ENCODE peak calls at places on chromosome 15, in five cellular contexts. One of them, this sample, is unnamed.

GRCh38 chr15:90893175-90894090 is 9.1 kb downstream of the FES start:
- DNase-seq in A549: no peak
- DNase-seq in AG04450: no peak
- DNase-seq in brain microvascular endothelial cell: no peak
- DNase-seq in breast epithelium: no peak
- DNase-seq in this sample: no peak

GRCh38 chr15:62932436-62932835 is 110.1 kb upstream of the TPM1 start:
- DNase-seq in breast epithelium: no peak
- DNase-seq in A549: no peak
- DNase-seq in brain microvascular endothelial cell: peak
- DNase-seq in AG04450: peak
- DNase-seq in this sample: no peak

GRCh38 chr15:52019394-52020252 is 604 bp downstream of the MAPK6 start:
- DNase-seq in brain microvascular endothelial cell: peak
- DNase-seq in A549: peak
- DNase-seq in breast epithelium: peak
- DNase-seq in AG04450: peak
- DNase-seq in this sample: peak

GRCh38 chr15:46280753-46281521 is 646.1 kb downstream of the SQOR start:
- DNase-seq in A549: no peak
- DNase-seq in breast epithelium: no peak
- DNase-seq in AG04450: no peak
- DNase-seq in brain microvascular endothelial cell: no peak
- DNase-seq in this sample: no peak

GRCh38 chr15:95840004-95840403 is 490.5 kb upstream of the NR2F2 start:
- DNase-seq in AG04450: peak
- DNase-seq in A549: no peak
- DNase-seq in brain microvascular endothelial cell: peak
- DNase-seq in breast epithelium: no peak
- DNase-seq in this sample: peak

GRCh38 chr15:58403581-58403980 is 28.2 kb upstream of the LIPC start:
- DNase-seq in breast epithelium: no peak
- DNase-seq in AG04450: no peak
- DNase-seq in A549: no peak
- DNase-seq in brain microvascular endothelial cell: no peak
- DNase-seq in this sample: no peak

GRCh38 chr15:97420116-97420515 is 540.4 kb upstream of the ARRDC4 start:
- DNase-seq in breast epithelium: no peak
- DNase-seq in brain microvascular endothelial cell: no peak
- DNase-seq in AG04450: no peak
- DNase-seq in A549: no peak
- DNase-seq in this sample: no peak

GRCh38 chr15:73078291-73078690 is 26.0 kb downstream of the NEO1 start:
- DNase-seq in A549: no peak
- DNase-seq in AG04450: no peak
- DNase-seq in breast epithelium: no peak
- DNase-seq in brain microvascular endothelial cell: no peak
- DNase-seq in this sample: no peak

GRCh38 chr15:92884813-92885461 is 15.2 kb upstream of the CHD2 start:
- DNase-seq in brain microvascular endothelial cell: no peak
- DNase-seq in AG04450: no peak
- DNase-seq in A549: no peak
- DNase-seq in breast epithelium: no peak
- DNase-seq in this sample: no peak

GRCh38 chr15:28021281-28022039 is 77.7 kb downstream of the OCA2 start:
- DNase-seq in breast epithelium: no peak
- DNase-seq in AG04450: peak
- DNase-seq in A549: peak
- DNase-seq in brain microvascular endothelial cell: peak
- DNase-seq in this sample: no peak

GRCh38 chr15:34436956-34437442 is 609 bp downstream of the GOLGA8A start:
- DNase-seq in breast epithelium: no peak
- DNase-seq in A549: no peak
- DNase-seq in AG04450: no peak
- DNase-seq in brain microvascular endothelial cell: no peak
- DNase-seq in this sample: no peak

GRCh38 chr15:23446215-23447106 is 582 bp downstream of the GOLGA6L2 start:
- DNase-seq in breast epithelium: no peak
- DNase-seq in brain microvascular endothelial cell: no peak
- DNase-seq in AG04450: no peak
- DNase-seq in A549: no peak
- DNase-seq in this sample: no peak

GRCh38 chr15:42286445-42287029 is 13.3 kb upstream of the TMEM87A start:
- DNase-seq in brain microvascular endothelial cell: no peak
- DNase-seq in breast epithelium: no peak
- DNase-seq in AG04450: no peak
- DNase-seq in A549: no peak
- DNase-seq in this sample: no peak

GRCh38 chr15:25933456-25934158 is 70.5 kb upstream of the ATP10A start:
- DNase-seq in A549: peak
- DNase-seq in AG04450: peak
- DNase-seq in brain microvascular endothelial cell: peak
- DNase-seq in breast epithelium: peak
- DNase-seq in this sample: peak

GRCh38 chr15:92820233-92821021 is 79.7 kb upstream of the CHD2 start:
- DNase-seq in breast epithelium: peak
- DNase-seq in A549: peak
- DNase-seq in brain microvascular endothelial cell: peak
- DNase-seq in AG04450: peak
- DNase-seq in this sample: peak

GRCh38 chr15:75049392-75049791 is 26.0 kb downstream of the PPCDC start:
- DNase-seq in brain microvascular endothelial cell: no peak
- DNase-seq in AG04450: no peak
- DNase-seq in A549: no peak
- DNase-seq in breast epithelium: peak
- DNase-seq in this sample: peak

GRCh38 chr15:82660378-82660777 is 13.2 kb upstream of the CPEB1 start:
- DNase-seq in AG04450: no peak
- DNase-seq in brain microvascular endothelial cell: no peak
- DNase-seq in A549: no peak
- DNase-seq in breast epithelium: no peak
- DNase-seq in this sample: no peak

GRCh38 chr15:57727031-57727430 is 20.5 kb downstream of the POLR2M start:
- DNase-seq in brain microvascular endothelial cell: no peak
- DNase-seq in AG04450: no peak
- DNase-seq in A549: no peak
- DNase-seq in breast epithelium: no peak
- DNase-seq in this sample: no peak

GRCh38 chr15:98616397-98616796 is 31.9 kb upstream of the IGF1R start:
- DNase-seq in AG04450: no peak
- DNase-seq in breast epithelium: no peak
- DNase-seq in brain microvascular endothelial cell: no peak
- DNase-seq in A549: no peak
- DNase-seq in this sample: no peak

GRCh38 chr15:73637527-73637926 is 4.3 kb upstream of the NPTN start:
- DNase-seq in breast epithelium: no peak
- DNase-seq in A549: no peak
- DNase-seq in AG04450: no peak
- DNase-seq in brain microvascular endothelial cell: no peak
- DNase-seq in this sample: no peak

GRCh38 chr15:96108405-96108804 is 222.1 kb upstream of the NR2F2 start:
- DNase-seq in breast epithelium: no peak
- DNase-seq in AG04450: no peak
- DNase-seq in A549: no peak
- DNase-seq in brain microvascular endothelial cell: no peak
- DNase-seq in this sample: no peak

GRCh38 chr15:87269566-87269965 is 987.0 kb downstream of the NTRK3 start:
- DNase-seq in A549: no peak
- DNase-seq in breast epithelium: no peak
- DNase-seq in brain microvascular endothelial cell: no peak
- DNase-seq in AG04450: no peak
- DNase-seq in this sample: no peak

GRCh38 chr15:75578206-75578947 is 738 bp downstream of the PTPN9 start:
- DNase-seq in brain microvascular endothelial cell: no peak
- DNase-seq in AG04450: no peak
- DNase-seq in A549: no peak
- DNase-seq in breast epithelium: no peak
- DNase-seq in this sample: no peak

GRCh38 chr15:24150542-24150941 is 463.4 kb upstream of the NDN start:
- DNase-seq in A549: no peak
- DNase-seq in breast epithelium: no peak
- DNase-seq in brain microvascular endothelial cell: no peak
- DNase-seq in AG04450: no peak
- DNase-seq in this sample: no peak

GRCh38 chr15:74040115-74040850 is 42.1 kb downstream of the GOLGA6A start:
- DNase-seq in AG04450: peak
- DNase-seq in A549: no peak
- DNase-seq in brain microvascular endothelial cell: peak
- DNase-seq in breast epithelium: no peak
- DNase-seq in this sample: no peak

GRCh38 chr15:69067296-69067695 is 52.8 kb downstream of the NOX5 start:
- DNase-seq in A549: no peak
- DNase-seq in brain microvascular endothelial cell: no peak
- DNase-seq in AG04450: no peak
- DNase-seq in breast epithelium: no peak
- DNase-seq in this sample: no peak

DNA sequence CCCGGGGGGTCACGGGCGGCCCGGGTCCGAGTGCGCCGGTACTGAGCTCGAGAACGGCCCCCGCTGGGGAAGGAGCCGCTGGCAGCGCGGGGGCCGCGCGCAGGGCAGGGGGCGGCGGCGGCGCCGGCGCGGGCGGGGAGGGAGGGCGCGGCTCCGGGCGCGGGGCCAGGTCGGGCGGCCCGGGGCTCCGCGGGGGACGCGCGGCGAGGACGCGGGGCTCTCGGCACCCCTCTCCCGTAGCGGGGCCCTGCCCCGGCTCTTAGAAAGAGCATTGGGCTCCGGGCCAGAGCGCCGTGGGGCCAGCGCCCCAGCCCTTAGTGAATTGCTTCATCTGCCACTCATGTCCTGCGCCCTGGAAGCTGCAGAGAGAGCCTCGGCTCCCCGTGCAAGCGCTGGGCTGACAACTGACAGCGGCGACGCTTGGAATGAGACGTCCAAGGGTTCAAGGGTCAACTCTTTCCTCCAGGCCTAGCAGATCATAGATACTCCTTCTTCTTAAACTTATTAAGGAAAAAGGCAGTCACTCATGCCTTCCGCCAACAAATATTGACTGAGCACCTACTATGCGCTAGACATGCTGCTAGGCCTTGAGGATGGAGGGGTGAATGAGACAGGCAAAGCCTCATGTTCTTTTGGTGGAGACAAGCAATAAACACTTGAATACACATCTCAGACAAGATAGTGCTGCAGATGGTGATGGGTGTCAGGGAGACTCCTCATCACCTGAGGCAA is 140.8 kb downstream of the SMAD6 start:
- DNase-seq in breast epithelium: peak
- DNase-seq in brain microvascular endothelial cell: peak
- DNase-seq in AG04450: no peak
- DNase-seq in A549: peak
- DNase-seq in this sample: no peak
- H3K4me3 ChIP-seq in breast epithelium: peak
- H3K4me3 ChIP-seq in brain microvascular endothelial cell: peak
- H3K4me3 ChIP-seq in AG04450: peak
- H3K4me3 ChIP-seq in A549: peak
- H3K4me3 ChIP-seq in this sample: peak

DNA sequence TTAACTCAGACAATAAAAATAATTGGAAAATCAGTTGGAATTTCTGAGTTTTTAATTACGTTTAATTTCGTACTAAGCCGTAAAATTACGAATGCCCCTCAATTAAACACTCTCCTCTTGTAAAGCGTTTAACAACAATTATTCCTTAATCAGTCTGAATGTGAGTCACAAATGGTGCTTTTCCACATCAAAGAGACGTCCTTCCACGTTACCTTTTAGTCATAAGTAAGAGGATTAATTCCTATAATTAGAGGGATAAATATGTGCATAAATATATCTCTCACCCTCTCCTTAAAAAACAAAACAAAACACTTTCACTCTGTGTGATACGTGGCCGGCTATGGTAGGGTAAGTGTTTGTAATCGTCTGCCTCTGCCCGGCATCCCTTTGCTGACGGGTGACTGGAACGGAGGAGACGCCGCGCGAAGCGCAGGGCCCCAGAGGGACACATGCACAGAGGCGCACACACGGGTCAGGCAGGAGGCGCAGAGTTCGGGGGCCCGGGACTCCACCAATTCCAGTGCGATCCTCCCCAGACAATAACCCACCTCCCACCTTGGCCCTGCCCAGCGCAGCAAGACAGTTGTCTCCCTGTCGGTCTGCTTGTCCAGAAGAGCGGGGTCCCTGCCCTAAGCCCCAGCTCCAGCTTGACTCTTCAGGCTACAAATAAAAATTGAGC is 9.7 kb upstream of the MEIS2 start:
- DNase-seq in brain microvascular endothelial cell: no peak
- DNase-seq in AG04450: no peak
- DNase-seq in A549: no peak
- DNase-seq in breast epithelium: no peak
- DNase-seq in this sample: no peak
- H3K4me3 ChIP-seq in brain microvascular endothelial cell: peak
- H3K4me3 ChIP-seq in AG04450: peak
- H3K4me3 ChIP-seq in A549: no peak
- H3K4me3 ChIP-seq in breast epithelium: peak
- H3K4me3 ChIP-seq in this sample: peak

GRCh38 chr15:59447367-59447766 is 9.4 kb downstream of the FAM81A start:
- DNase-seq in A549: no peak
- DNase-seq in brain microvascular endothelial cell: no peak
- DNase-seq in breast epithelium: no peak
- DNase-seq in AG04450: no peak
- DNase-seq in this sample: no peak
- H3K4me3 ChIP-seq in A549: no peak
- H3K4me3 ChIP-seq in brain microvascular endothelial cell: no peak
- H3K4me3 ChIP-seq in breast epithelium: no peak
- H3K4me3 ChIP-seq in AG04450: no peak
- H3K4me3 ChIP-seq in this sample: no peak

GRCh38 chr15:100958326-100959065 is 39.3 kb downstream of the LRRK1 start:
- DNase-seq in AG04450: no peak
- DNase-seq in breast epithelium: no peak
- DNase-seq in brain microvascular endothelial cell: peak
- DNase-seq in A549: peak
- DNase-seq in this sample: no peak

DNA sequence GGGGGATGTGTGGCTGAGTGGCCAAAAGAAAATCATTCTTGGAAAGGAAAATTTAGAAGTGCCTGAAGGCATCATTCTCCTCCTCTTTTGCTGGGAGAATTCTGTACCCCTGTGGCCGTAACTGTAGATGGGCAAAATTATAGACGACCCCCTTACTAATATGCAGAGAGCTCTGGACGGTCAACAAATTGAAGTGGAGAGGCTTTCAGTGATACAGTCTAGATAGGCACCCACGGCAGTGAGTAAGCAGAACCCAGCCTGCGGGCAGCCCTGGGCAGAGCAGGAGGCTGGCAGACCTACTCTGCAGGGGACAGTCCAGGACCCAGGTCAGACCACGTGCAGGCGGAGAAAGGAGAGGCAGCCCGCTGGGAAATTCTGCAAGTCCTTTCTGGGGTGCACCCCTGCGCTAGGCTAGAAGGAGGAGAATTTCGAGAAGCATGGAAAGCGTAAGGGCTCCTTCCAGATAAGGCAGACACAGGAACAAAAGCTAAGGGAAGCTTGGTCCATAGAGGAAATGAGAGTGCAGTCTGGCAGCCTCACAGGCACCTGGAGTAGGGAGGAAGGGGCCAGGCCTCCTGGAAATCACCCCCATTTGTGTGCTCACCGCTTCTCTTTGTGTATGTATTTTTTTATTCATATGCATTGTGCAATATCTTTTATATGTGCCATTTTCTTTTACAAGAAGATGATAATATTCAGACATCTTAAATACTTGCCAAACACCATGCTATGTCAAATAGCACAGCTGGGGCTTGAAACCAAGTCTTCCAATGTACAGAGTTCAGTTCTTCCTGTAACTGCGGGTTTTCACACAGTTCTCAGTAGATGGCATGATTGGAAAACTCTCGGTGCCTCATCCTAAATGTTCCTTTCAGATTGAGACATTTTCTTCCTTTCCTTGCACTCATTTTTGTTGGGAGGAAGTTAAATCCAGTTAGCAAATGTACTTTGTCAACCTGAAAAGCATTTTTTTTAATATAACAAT is 40.2 kb downstream of the LRRK1 start:
- DNase-seq in brain microvascular endothelial cell: no peak
- DNase-seq in AG04450: no peak
- DNase-seq in breast epithelium: no peak
- DNase-seq in A549: peak
- DNase-seq in this sample: no peak
- H3K4me3 ChIP-seq in brain microvascular endothelial cell: no peak
- H3K4me3 ChIP-seq in AG04450: no peak
- H3K4me3 ChIP-seq in breast epithelium: no peak
- H3K4me3 ChIP-seq in A549: peak
- H3K4me3 ChIP-seq in this sample: no peak